ENCODE peak calls at places on chromosomes 13 and 19, in seven cellular contexts. K is HepG2, W is HCT116, O is breast epithelium, M is stomach, E is suprapubic skin, S is transverse colon. L is an unnamed sample.

GRCh38 chr19:30085394-30085793 is 143.4 kb downstream of the URI1 start:
- DNase-seq in S (no peak), K (peak; percentile 4), M (no peak), W (peak; percentile 16), E (no peak), O (no peak), L (no peak)

GRCh38 chr13:42574011-42574410 is at the start of gene TNFSF11:
- DNase-seq in E (no peak), M (no peak), O (no peak), W (no peak), K (no peak), S (no peak), L (no peak)

GRCh38 chr13:54536112-54536511 is 1507.5 kb downstream of the OLFM4 start:
- DNase-seq in S (no peak), K (no peak), E (no peak), W (no peak), O (no peak), M (no peak), L (no peak)

GRCh38 chr19:19527674-19528625 is 761 bp upstream of the YJEFN3 start:
- DNase-seq in S (no peak), O (no peak), W (no peak), E (no peak), K (no peak), M (no peak), L (no peak)

GRCh38 chr13:22883961-22884360 is 296.8 kb upstream of the SGCG start:
- DNase-seq in S (no peak), W (no peak), O (no peak), M (no peak), K (no peak), E (no peak), L (no peak)

GRCh38 chr19:53621885-53622710 is 9.7 kb upstream of the DPRX start:
- DNase-seq in M (no peak), O (peak; percentile 31), K (peak; percentile 56), W (no peak), S (no peak), E (no peak), L (no peak)

GRCh38 chr19:43809762-43810696 is 7.8 kb upstream of the LYPD5 start:
- DNase-seq in O (no peak), K (peak; percentile 29), E (no peak), S (no peak), M (no peak), W (peak; percentile 63), L (no peak)

GRCh38 chr13:112106467-112107141 is 39.7 kb downstream of the SOX1 start:
- DNase-seq in K (peak; percentile 6), M (no peak), W (no peak), E (no peak), S (no peak), O (no peak), L (no peak)

GRCh38 chr13:27463500-27463899 is 13.1 kb upstream of the MTIF3 start:
- DNase-seq in O (no peak), E (peak; percentile 43), W (no peak), S (no peak), M (no peak), K (no peak), L (no peak)

GRCh38 chr13:98937911-98938381 is 39.9 kb downstream of the DOCK9 start:
- DNase-seq in E (no peak), K (no peak), M (no peak), O (no peak), S (no peak), W (no peak), L (no peak)

GRCh38 chr19:5990289-5990797 is 12.4 kb upstream of the RANBP3 start:
- DNase-seq in S (no peak), K (no peak), W (no peak), O (no peak), E (no peak), M (no peak), L (no peak)

GRCh38 chr13:46126552-46127171 is 21.8 kb upstream of the CPB2 start:
- DNase-seq in S (peak; percentile 45), K (peak; percentile 75), O (peak; percentile 46), W (peak; percentile 57), M (peak; percentile 78), E (no peak), L (no peak)

GRCh38 chr19:48735031-48735615 is 5.3 kb downstream of the RASIP1 start:
- DNase-seq in W (no peak), E (no peak), M (no peak), O (no peak), K (no peak), S (peak; percentile 49), L (no peak)

GRCh38 chr19:1245884-1246816 is 2.2 kb upstream of the MIDN start:
- DNase-seq in S (peak; percentile 88), W (no peak), M (peak; percentile 69), K (peak; percentile 88), O (no peak), E (no peak), L (no peak)

GRCh38 chr19:1241417-1242095 is at the start of gene ATP5F1D:
- DNase-seq in K (peak; percentile 88), S (peak; percentile 96), M (peak; percentile 96), E (peak; percentile 98), W (no peak), O (peak; percentile 91), L (no peak)

GRCh38 chr19:1244693-1245451 is 3.3 kb downstream of the ATP5F1D start:
- DNase-seq in S (peak; percentile 85), O (no peak), E (no peak), M (peak; percentile 88), K (peak; percentile 86), W (no peak), L (no peak)

GRCh38 chr19:1245468-1245867 is 2.9 kb upstream of the MIDN start:
- DNase-seq in E (no peak), M (no peak), O (no peak), K (no peak), W (no peak), S (no peak), L (no peak)

DNA sequence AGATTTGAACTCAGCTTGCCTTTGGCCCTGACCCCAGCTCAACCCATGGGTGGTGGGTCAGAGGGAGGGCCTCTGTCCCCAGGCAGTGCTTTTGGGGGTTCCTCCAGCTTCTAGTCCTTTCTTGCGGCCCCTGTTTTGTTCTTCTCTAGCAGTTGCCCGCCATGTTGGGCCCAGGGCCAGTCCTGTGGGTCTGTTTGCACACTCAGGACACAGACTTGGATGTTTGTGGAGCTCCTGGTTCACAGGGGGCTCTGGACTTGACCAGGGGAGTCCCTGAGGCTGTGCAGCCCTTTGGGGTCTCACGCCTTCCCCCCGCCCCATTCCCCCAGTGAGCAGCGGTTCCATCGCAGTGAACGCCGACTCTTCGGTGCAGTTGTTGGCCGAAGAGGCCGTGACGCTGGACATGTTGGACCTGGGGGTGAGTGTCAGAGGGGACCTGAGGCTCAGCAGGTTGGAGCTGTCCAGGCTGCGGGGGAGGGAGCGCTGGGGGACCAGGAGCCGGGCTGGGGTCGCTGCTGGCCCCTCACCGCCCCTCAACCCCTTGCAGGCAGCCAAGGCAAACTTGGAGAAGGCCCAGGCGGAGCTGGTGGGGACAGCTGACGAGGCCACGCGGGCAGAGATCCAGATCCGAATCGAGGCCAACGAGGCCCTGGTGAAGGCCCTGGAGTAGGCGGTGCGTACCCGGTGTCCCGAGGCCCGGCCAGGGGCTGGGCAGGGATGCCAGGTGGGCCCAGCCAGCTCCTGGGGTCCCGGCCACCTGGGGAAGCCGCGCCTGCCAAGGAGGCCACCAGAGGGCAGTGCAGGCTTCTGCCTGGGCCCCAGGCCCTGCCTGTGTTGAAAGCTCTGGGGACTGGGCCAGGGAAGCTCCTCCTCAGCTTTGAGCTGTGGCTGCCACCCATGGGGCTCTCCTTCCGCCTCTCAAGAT is 2.5 kb downstream of the ATP5F1D start:
- DNase-seq in K (peak; percentile 81), O (peak; percentile 88), M (peak; percentile 91), S (peak; percentile 91), W (no peak), E (peak; percentile 94), L (no peak)
- TF ChIP-seq POLR2AphosphoS5 in K (no peak), O (peak; percentile 70), M (peak; percentile 77), S (peak; percentile 31), W (peak; percentile 8), E (peak; percentile 36), L (peak; percentile 78)

GRCh38 chr19:41327499-41328156 is 17.7 kb downstream of the CCDC97 start:
- DNase-seq in W (no peak), E (peak; percentile 88), M (peak; percentile 87), S (peak; percentile 88), O (peak; percentile 79), K (no peak), L (no peak)
- H3K36me3 ChIP-seq in W (no peaks in the 10 kb centered on the region), E (peaks cover 17% of the 10 kb centered on the region), M (peaks cover 47% of the 10 kb centered on the region), S (no peaks in the 10 kb centered on the region), O (no peaks in the 10 kb centered on the region), K (peaks cover 14% of the 10 kb centered on the region), L (peaks cover 32% of the 10 kb centered on the region)

DNA sequence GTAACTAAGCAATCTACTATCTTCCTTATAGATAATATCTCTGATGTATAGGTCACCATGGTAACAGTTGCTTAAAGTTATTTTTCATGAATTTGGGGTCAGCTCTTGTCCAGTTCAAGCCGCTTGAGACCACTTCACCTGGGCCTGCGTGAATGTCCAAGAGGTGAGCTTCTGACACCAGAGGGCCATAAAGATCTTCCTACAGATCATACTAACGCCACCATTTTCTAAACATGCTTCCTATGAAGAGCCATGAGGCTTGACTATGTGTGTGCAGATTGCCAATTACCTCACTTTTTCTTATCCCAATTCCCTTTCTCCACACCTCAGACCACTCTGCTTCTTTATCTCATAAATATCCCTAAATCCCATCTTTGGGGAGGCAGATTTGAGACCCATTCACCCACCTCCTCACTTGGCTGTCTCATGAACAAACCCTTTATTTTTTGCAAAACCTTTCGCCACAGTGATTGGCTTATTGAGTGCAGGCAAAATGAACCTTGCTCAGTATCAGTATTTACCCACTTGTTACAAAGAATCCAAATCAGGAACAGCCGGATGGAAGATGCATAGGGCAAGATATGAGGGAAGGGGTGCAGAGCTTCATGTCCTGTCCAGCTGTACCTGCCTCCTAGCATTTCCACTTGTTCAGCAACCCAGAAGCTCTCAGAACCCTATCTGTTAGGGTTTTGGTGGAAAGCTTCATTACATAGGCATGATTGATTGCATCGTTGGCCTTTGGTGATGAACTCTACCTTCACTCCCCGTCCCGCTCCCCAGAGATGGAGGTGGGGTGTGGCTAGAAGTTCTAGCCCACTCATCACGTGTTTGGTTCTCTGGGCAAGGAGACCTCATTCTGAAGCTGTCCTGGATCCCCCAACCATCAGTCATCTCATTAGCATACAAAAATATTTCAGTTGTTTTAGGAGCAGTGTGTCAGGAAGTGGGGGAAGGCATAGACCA is 34.2 kb downstream of the FAM187B start:
- DNase-seq in O (no peak), M (no peak), W (no peak), S (no peak), E (no peak), K (no peak), L (no peak)
- TF ChIP-seq CTCF in O (no peak), M (no peak), W (no peak), S (no peak), E (no peak), K (no peak), L (no peak)

GRCh38 chr19:17846146-17846545 is 1.6 kb downstream of the JAK3 start:
- DNase-seq in S (peak; percentile 23), E (no peak), W (no peak), M (no peak), K (no peak), O (no peak), L (no peak)

GRCh38 chr19:17843428-17843827 is 4.4 kb downstream of the JAK3 start:
- DNase-seq in W (no peak), S (no peak), O (no peak), M (no peak), E (no peak), K (no peak), L (no peak)

GRCh38 chr19:17843908-17844490 is 3.8 kb downstream of the JAK3 start:
- DNase-seq in M (no peak), K (no peak), O (no peak), S (no peak), E (no peak), W (no peak), L (no peak)

GRCh38 chr19:17848598-17849292 is 963 bp upstream of the JAK3 start:
- DNase-seq in K (no peak), M (no peak), S (no peak), E (no peak), O (peak; percentile 52), W (no peak), L (no peak)

GRCh38 chr19:17847538-17848366 is at the start of gene JAK3:
- DNase-seq in O (no peak), E (no peak), S (peak; percentile 78), W (no peak), K (peak; percentile 59), M (peak; percentile 52), L (no peak)
- TF ChIP-seq POLR2AphosphoS5 in O (no peak), E (no peak), S (no peak), W (no peak), K (peak; percentile 58), M (peak; percentile 42), L (peak; percentile 11)